ENCODE peak calls at places on chromosome 13, in four cellular contexts. One of them, this sample, is unnamed.

GRCh38 chr13:113086991-113087922 is 18.3 kb upstream of the F7 start:
- DNase-seq in mesenchymal stem cell: no peak
- DNase-seq in mesendoderm: no peak
- DNase-seq in H9: no peak
- DNase-seq in this sample: no peak

GRCh38 chr13:100790405-100790804 is 115.8 kb upstream of the TMTC4 start:
- DNase-seq in H9: no peak
- DNase-seq in mesenchymal stem cell: no peak
- DNase-seq in mesendoderm: no peak
- DNase-seq in this sample: no peak

GRCh38 chr13:113094410-113094800 is 11.2 kb upstream of the F7 start:
- DNase-seq in mesendoderm: no peak
- DNase-seq in H9: no peak
- DNase-seq in mesenchymal stem cell: no peak
- DNase-seq in this sample: no peak

GRCh38 chr13:51524312-51524711 is 60.0 kb upstream of the WDFY2 start:
- DNase-seq in mesendoderm: peak
- DNase-seq in mesenchymal stem cell: peak
- DNase-seq in H9: no peak
- DNase-seq in this sample: peak

GRCh38 chr13:28475916-28476725 is 18.8 kb downstream of the FLT1 start:
- DNase-seq in mesendoderm: peak
- DNase-seq in H9: no peak
- DNase-seq in mesenchymal stem cell: peak
- DNase-seq in this sample: peak

GRCh38 chr13:30796132-30796832 is 60.9 kb downstream of the ALOX5AP start:
- DNase-seq in mesenchymal stem cell: peak
- DNase-seq in H9: no peak
- DNase-seq in mesendoderm: no peak
- DNase-seq in this sample: no peak

GRCh38 chr13:59038824-59039223 is 1124.9 kb downstream of the DIAPH3 start:
- DNase-seq in mesenchymal stem cell: peak
- DNase-seq in mesendoderm: no peak
- DNase-seq in H9: no peak
- DNase-seq in this sample: no peak

GRCh38 chr13:61417171-61417570 is 1.5 kb upstream of the PCDH20 start:
- DNase-seq in H9: no peak
- DNase-seq in mesenchymal stem cell: peak
- DNase-seq in mesendoderm: no peak
- DNase-seq in this sample: no peak

GRCh38 chr13:101529419-101529818 is 76.9 kb downstream of the ITGBL1 start:
- DNase-seq in mesendoderm: peak
- DNase-seq in H9: no peak
- DNase-seq in mesenchymal stem cell: peak
- DNase-seq in this sample: no peak

GRCh38 chr13:21909331-21909730 is 238.5 kb downstream of the FGF9 start:
- DNase-seq in H9: no peak
- DNase-seq in mesenchymal stem cell: no peak
- DNase-seq in mesendoderm: peak
- DNase-seq in this sample: peak

GRCh38 chr13:32026619-32027018 is 5.0 kb upstream of the FRY start:
- DNase-seq in mesendoderm: no peak
- DNase-seq in H9: no peak
- DNase-seq in mesenchymal stem cell: no peak
- DNase-seq in this sample: no peak

GRCh38 chr13:69565334-69565733 is 542.3 kb upstream of the ATXN8OS start:
- DNase-seq in mesenchymal stem cell: peak
- DNase-seq in mesendoderm: peak
- DNase-seq in H9: peak
- DNase-seq in this sample: peak

GRCh38 chr13:23820530-23820929 is 68.7 kb downstream of the MIPEP start:
- DNase-seq in mesenchymal stem cell: no peak
- DNase-seq in H9: no peak
- DNase-seq in mesendoderm: no peak
- DNase-seq in this sample: peak

GRCh38 chr13:66859078-66859477 is 371.1 kb downstream of the PCDH9 start:
- DNase-seq in mesenchymal stem cell: no peak
- DNase-seq in H9: no peak
- DNase-seq in mesendoderm: no peak
- DNase-seq in this sample: no peak

GRCh38 chr13:29933401-29933800 is 83.0 kb upstream of the UBL3 start:
- DNase-seq in H9: no peak
- DNase-seq in mesenchymal stem cell: no peak
- DNase-seq in mesendoderm: no peak
- DNase-seq in this sample: peak

GRCh38 chr13:72255908-72256307 is 388.9 kb upstream of the DACH1 start:
- DNase-seq in mesendoderm: peak
- DNase-seq in H9: peak
- DNase-seq in mesenchymal stem cell: peak
- DNase-seq in this sample: no peak

GRCh38 chr13:50187352-50188029 is 172.2 kb downstream of the KCNRG start:
- DNase-seq in mesendoderm: no peak
- DNase-seq in H9: no peak
- DNase-seq in mesenchymal stem cell: peak
- DNase-seq in this sample: peak

GRCh38 chr13:30576528-30576927 is 41.2 kb upstream of the USPL1 start:
- DNase-seq in mesendoderm: no peak
- DNase-seq in H9: no peak
- DNase-seq in mesenchymal stem cell: peak
- DNase-seq in this sample: no peak

GRCh38 chr13:38897521-38897920 is 93.1 kb downstream of the STOML3 start:
- DNase-seq in mesenchymal stem cell: no peak
- DNase-seq in mesendoderm: no peak
- DNase-seq in H9: no peak
- DNase-seq in this sample: no peak

GRCh38 chr13:112818040-112818697 is 128.3 kb downstream of the ATP11A start:
- DNase-seq in mesendoderm: no peak
- DNase-seq in H9: no peak
- DNase-seq in mesenchymal stem cell: no peak
- DNase-seq in this sample: no peak

GRCh38 chr13:48585456-48585840 is 52.6 kb upstream of the RCBTB2 start:
- DNase-seq in H9: no peak
- DNase-seq in mesenchymal stem cell: no peak
- DNase-seq in mesendoderm: no peak
- DNase-seq in this sample: peak

GRCh38 chr13:46295531-46296464 is 84.1 kb downstream of the LRRC63 start:
- DNase-seq in mesendoderm: no peak
- DNase-seq in H9: no peak
- DNase-seq in mesenchymal stem cell: peak
- DNase-seq in this sample: peak

GRCh38 chr13:42384265-42384664 is 112.3 kb downstream of the AKAP11 start:
- DNase-seq in mesendoderm: no peak
- DNase-seq in mesenchymal stem cell: no peak
- DNase-seq in H9: no peak
- DNase-seq in this sample: no peak

GRCh38 chr13:29479716-29480492 is 115.6 kb downstream of the SLC7A1 start:
- DNase-seq in mesenchymal stem cell: no peak
- DNase-seq in H9: no peak
- DNase-seq in mesendoderm: no peak
- DNase-seq in this sample: peak

GRCh38 chr13:53782400-53783030 is 753.9 kb downstream of the OLFM4 start:
- DNase-seq in mesenchymal stem cell: peak
- DNase-seq in H9: peak
- DNase-seq in mesendoderm: peak
- DNase-seq in this sample: peak

GRCh38 chr13:38819053-38819452 is 132.2 kb downstream of the FREM2 start:
- DNase-seq in mesenchymal stem cell: no peak
- DNase-seq in mesendoderm: no peak
- DNase-seq in H9: no peak
- DNase-seq in this sample: no peak

GRCh38 chr13:29859971-29860370 is 9.6 kb upstream of the UBL3 start:
- DNase-seq in H9: no peak
- DNase-seq in mesendoderm: no peak
- DNase-seq in mesenchymal stem cell: peak
- DNase-seq in this sample: peak

GRCh38 chr13:100634686-100635085 is 39.9 kb downstream of the TMTC4 start:
- DNase-seq in mesenchymal stem cell: no peak
- DNase-seq in mesendoderm: no peak
- DNase-seq in H9: no peak
- DNase-seq in this sample: no peak

GRCh38 chr13:38914070-38914469 is 76.6 kb downstream of the STOML3 start:
- DNase-seq in H9: no peak
- DNase-seq in mesendoderm: peak
- DNase-seq in mesenchymal stem cell: no peak
- DNase-seq in this sample: no peak

GRCh38 chr13:59963383-59963782 is 200.3 kb downstream of the DIAPH3 start:
- DNase-seq in mesenchymal stem cell: no peak
- DNase-seq in H9: no peak
- DNase-seq in mesendoderm: peak
- DNase-seq in this sample: no peak

GRCh38 chr13:98537740-98538139 is 39.2 kb downstream of the STK24 start:
- DNase-seq in mesenchymal stem cell: no peak
- DNase-seq in mesendoderm: no peak
- DNase-seq in H9: no peak
- DNase-seq in this sample: no peak

GRCh38 chr13:104949840-104950805 is 1585.3 kb downstream of the EFNB2 start:
- DNase-seq in mesendoderm: no peak
- DNase-seq in H9: no peak
- DNase-seq in mesenchymal stem cell: peak
- DNase-seq in this sample: no peak

GRCh38 chr13:21124853-21125252 is 51.5 kb downstream of the SKA3 start:
- DNase-seq in H9: peak
- DNase-seq in mesendoderm: no peak
- DNase-seq in mesenchymal stem cell: peak
- DNase-seq in this sample: no peak

GRCh38 chr13:40878321-40878720 is 88.9 kb downstream of the SLC25A15 start:
- DNase-seq in mesenchymal stem cell: no peak
- DNase-seq in mesendoderm: no peak
- DNase-seq in H9: no peak
- DNase-seq in this sample: no peak

GRCh38 chr13:32134241-32134801 is 102.7 kb downstream of the FRY start:
- DNase-seq in mesenchymal stem cell: peak
- DNase-seq in H9: no peak
- DNase-seq in mesendoderm: no peak
- DNase-seq in this sample: no peak

GRCh38 chr13:66673401-66673800 is 556.7 kb downstream of the PCDH9 start:
- DNase-seq in mesenchymal stem cell: peak
- DNase-seq in mesendoderm: no peak
- DNase-seq in H9: no peak
- DNase-seq in this sample: no peak

GRCh38 chr13:30904043-30904442 is 2.0 kb upstream of the MEDAG start:
- DNase-seq in H9: no peak
- DNase-seq in mesendoderm: no peak
- DNase-seq in mesenchymal stem cell: peak
- DNase-seq in this sample: peak

GRCh38 chr13:112688560-112689497 is 1.0 kb upstream of the ATP11A start:
- DNase-seq in mesenchymal stem cell: peak
- DNase-seq in mesendoderm: peak
- DNase-seq in H9: peak
- DNase-seq in this sample: no peak

DNA sequence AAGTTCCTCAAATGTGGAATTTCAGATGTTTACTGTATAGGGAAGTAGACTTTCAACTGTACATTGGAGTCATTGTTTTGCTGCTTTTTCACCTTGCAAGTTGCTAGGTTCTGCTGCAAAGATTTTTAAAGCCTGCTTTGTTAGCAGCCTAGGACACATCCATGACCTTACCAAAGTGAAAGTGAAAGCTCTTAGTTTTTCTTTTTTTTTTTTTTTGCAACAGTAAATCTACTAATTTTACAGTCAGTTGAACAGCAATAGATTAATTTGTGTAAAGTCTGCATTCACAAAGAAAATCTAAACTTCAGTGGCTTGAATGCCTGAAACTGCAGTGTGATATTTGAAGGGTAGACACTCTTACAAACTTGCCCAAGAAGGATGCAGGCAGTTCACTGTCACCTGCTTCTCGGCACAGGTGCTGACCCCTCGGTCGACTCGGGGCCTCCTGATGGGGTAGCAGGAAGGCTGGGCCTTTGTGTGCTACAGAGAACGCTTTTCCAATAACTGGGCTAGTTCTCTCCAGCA is 5.0 kb upstream of the MTIF3 start:
- DNase-seq in mesenchymal stem cell: peak
- DNase-seq in H9: peak
- DNase-seq in mesendoderm: no peak
- DNase-seq in this sample: no peak
- H3K23ac ChIP-seq in mesenchymal stem cell: no peak
- H3K23ac ChIP-seq in H9: no peak
- H3K23ac ChIP-seq in mesendoderm: no peak
- H3K23ac ChIP-seq in this sample: no peak

DNA sequence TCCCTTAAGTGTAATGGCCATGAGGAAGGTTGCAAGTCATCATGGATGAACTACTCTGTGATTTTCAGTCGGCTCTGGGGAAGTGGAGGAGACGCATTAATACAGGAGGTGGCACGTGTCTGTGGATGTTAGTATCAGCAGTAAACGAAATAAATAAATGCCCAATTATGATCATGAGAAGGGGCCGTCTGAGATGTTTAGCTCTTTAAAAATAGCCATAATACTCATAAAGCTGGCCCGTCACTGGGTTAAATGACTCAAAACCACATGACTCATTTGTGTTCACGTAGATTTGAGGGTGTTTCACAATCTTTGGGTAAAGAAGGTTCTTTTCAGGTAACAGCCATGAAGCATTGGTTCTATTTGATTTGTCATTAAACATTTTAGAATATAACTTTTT is 620.6 kb downstream of the GPC6 start:
- DNase-seq in H9: no peak
- DNase-seq in mesenchymal stem cell: peak
- DNase-seq in mesendoderm: no peak
- DNase-seq in this sample: no peak
- H3K23ac ChIP-seq in H9: no peak
- H3K23ac ChIP-seq in mesenchymal stem cell: no peak
- H3K23ac ChIP-seq in mesendoderm: no peak
- H3K23ac ChIP-seq in this sample: no peak

DNA sequence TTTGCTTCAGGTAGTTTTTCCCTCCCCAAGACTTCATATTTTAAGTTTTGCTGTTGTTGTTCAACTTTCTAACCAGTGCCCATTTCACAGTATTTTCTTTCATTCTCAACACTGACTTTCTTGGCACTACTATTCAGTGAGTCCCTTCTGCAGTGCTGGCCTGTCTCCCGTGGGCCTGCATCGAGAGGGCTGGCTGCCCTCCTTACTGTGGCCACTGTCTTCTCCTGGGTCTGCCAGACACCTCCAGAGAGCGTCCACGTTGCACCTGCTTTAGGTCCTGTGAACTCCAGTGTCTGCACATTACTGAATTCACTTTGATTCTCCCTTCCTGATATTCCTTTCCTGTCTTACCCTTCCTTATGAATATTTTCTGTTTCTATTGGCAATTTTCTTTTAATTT is 27.3 kb downstream of the COL4A1 start:
- DNase-seq in mesendoderm: no peak
- DNase-seq in mesenchymal stem cell: no peak
- DNase-seq in H9: no peak
- DNase-seq in this sample: no peak
- H3K23ac ChIP-seq in mesendoderm: no peak
- H3K23ac ChIP-seq in mesenchymal stem cell: no peak
- H3K23ac ChIP-seq in H9: no peak
- H3K23ac ChIP-seq in this sample: no peak

GRCh38 chr13:44815507-44816074 is 173.7 kb downstream of the NUFIP1 start:
- DNase-seq in H9: peak
- DNase-seq in mesendoderm: peak
- DNase-seq in mesenchymal stem cell: peak
- DNase-seq in this sample: peak
- H3K23ac ChIP-seq in H9: no peak
- H3K23ac ChIP-seq in mesendoderm: no peak
- H3K23ac ChIP-seq in mesenchymal stem cell: no peak
- H3K23ac ChIP-seq in this sample: no peak

This sample was measured in trophoblast cell.